ENCODE peak calls at places on chromosomes 11 and 22, in eight cellular contexts. O is HEK293T, U is posterior cingulate gyrus, Z is A673, H is RPMI7951, G is left ventricle myocardium inferior, P is islet precursor cell, K is nephron progenitor cell. J is an unnamed sample.

GRCh38 chr11:85694385-85694980 is 8.5 kb upstream of the CCDC89 start:
- DNase-seq in O (peak), U (peak), Z (peak), H (peak), G (no peak), P (no peak), K (no peak), J (peak)

GRCh38 chr11:114301927-114302326 is 5.7 kb downstream of the NNMT start:
- DNase-seq in O (no peak), U (no peak), Z (no peak), H (no peak), G (no peak), P (no peak), K (no peak), J (no peak)

GRCh38 chr22:42358643-42359558 is 73.3 kb downstream of the NFAM1 start:
- DNase-seq in O (no peak), U (no peak), Z (no peak), H (no peak), G (no peak), P (no peak), K (no peak), J (no peak)

GRCh38 chr11:35235944-35236666 is 97.1 kb downstream of the CD44 start:
- DNase-seq in O (no peak), U (no peak), Z (no peak), H (peak), G (no peak), P (no peak), K (no peak), J (peak)

GRCh38 chr11:36622431-36623136 is 24.5 kb upstream of the RAG2 start:
- DNase-seq in O (peak), U (no peak), Z (peak), H (peak), G (no peak), P (no peak), K (no peak), J (peak)

GRCh38 chr22:39932918-39933649 is 27.1 kb upstream of the TMA7B start:
- DNase-seq in O (peak), U (no peak), Z (peak), H (peak), G (no peak), P (peak), K (peak), J (peak)

GRCh38 chr11:68509105-68509504 is 48.6 kb downstream of the PPP6R3 start:
- DNase-seq in O (no peak), U (no peak), Z (no peak), H (no peak), G (no peak), P (no peak), K (no peak), J (no peak)

GRCh38 chr11:22216940-22217339 is 24.1 kb downstream of the ANO5 start:
- DNase-seq in O (no peak), U (no peak), Z (no peak), H (no peak), G (no peak), P (no peak), K (no peak), J (no peak)

GRCh38 chr11:64566042-64566914 is 24.7 kb upstream of the SLC22A12 start:
- DNase-seq in O (peak), U (no peak), Z (peak), H (peak), G (no peak), P (peak), K (peak), J (peak)

GRCh38 chr11:123055132-123055924 is 6.6 kb downstream of the HSPA8 start:
- DNase-seq in O (no peak), U (no peak), Z (peak), H (no peak), G (no peak), P (no peak), K (no peak), J (peak)

GRCh38 chr11:113546757-113547507 is 71.7 kb upstream of the DRD2 start:
- DNase-seq in O (no peak), U (no peak), Z (no peak), H (peak), G (no peak), P (peak), K (no peak), J (no peak)

GRCh38 chr22:27270818-27271510 is 530.6 kb downstream of the MN1 start:
- DNase-seq in O (no peak), U (peak), Z (no peak), H (peak), G (peak), P (no peak), K (no peak), J (no peak)

GRCh38 chr11:73295259-73295995 is 12.6 kb upstream of the ARHGEF17 start:
- DNase-seq in O (peak), U (peak), Z (peak), H (peak), G (peak), P (peak), K (peak), J (peak)

GRCh38 chr22:20239063-20239950 is 28.8 kb downstream of the RTN4R start:
- DNase-seq in O (no peak), U (no peak), Z (peak), H (no peak), G (peak), P (no peak), K (peak), J (no peak)

J was measured in NCI-H69.